ENCODE peak calls at places on chromosome 6, in nine cellular contexts. A is left ventricle myocardium inferior, Q is choroid plexus epithelial cell, V is NB4, W is OCI-LY7, U is spleen, I is SJSA1, X is AG04450, L is endodermal cell. P is an unnamed sample.

GRCh38 chr6:17349437-17349836 is 44.0 kb upstream of the CAP2 start:
- DNase-seq in L (no peak), A (no peak), U (no peak), W (no peak), I (peak; percentile 50), Q (no peak), X (no peak), V (no peak), P (no peak)

GRCh38 chr6:169070506-169071176 is 183.0 kb downstream of the THBS2 start:
- DNase-seq in V (peak; percentile 95), X (peak; percentile 97), I (peak; percentile 94), W (no peak), U (no peak), A (peak; percentile 67), L (no peak), Q (peak; percentile 100), P (no peak)

GRCh38 chr6:112235956-112236355 is 18.4 kb downstream of the LAMA4 start:
- DNase-seq in U (no peak), X (no peak), Q (peak; percentile 89), W (no peak), I (no peak), L (no peak), V (peak; percentile 39), A (no peak), P (no peak)

GRCh38 chr6:135535989-135536414 is 38.5 kb upstream of the AHI1 start:
- DNase-seq in W (peak; percentile 52), I (peak; percentile 36), A (no peak), V (peak; percentile 52), L (peak; percentile 55), U (no peak), X (peak; percentile 94), Q (peak; percentile 96), P (peak; percentile 39)

GRCh38 chr6:30260036-30260504 is 46.9 kb upstream of the TRIM26 start:
- DNase-seq in U (peak; percentile 76), X (no peak), W (no peak), I (no peak), V (peak; percentile 8), A (no peak), Q (peak; percentile 7), L (peak; percentile 68), P (no peak)

GRCh38 chr6:19333936-19334335 is 503.2 kb upstream of the ID4 start:
- DNase-seq in U (no peak), Q (peak; percentile 45), W (no peak), L (no peak), A (no peak), V (no peak), I (peak; percentile 49), X (no peak), P (no peak)

GRCh38 chr6:158869010-158869603 is 49.9 kb upstream of the EZR start:
- DNase-seq in I (no peak), L (no peak), A (no peak), U (no peak), V (no peak), W (peak; percentile 92), Q (peak; percentile 66), X (no peak), P (no peak)

GRCh38 chr6:36355819-36356218 is 19.1 kb upstream of the BNIP5 start:
- DNase-seq in V (peak; percentile 70), A (no peak), X (no peak), L (peak; percentile 12), W (no peak), U (no peak), Q (peak; percentile 30), I (no peak), P (no peak)

GRCh38 chr6:113856011-113856551 is 1.1 kb upstream of the MARCKS start:
- DNase-seq in W (no peak), X (no peak), V (peak; percentile 10), L (peak; percentile 61), U (peak; percentile 74), I (peak; percentile 69), Q (peak; percentile 76), A (no peak), P (no peak)

GRCh38 chr6:153125032-153125431 is 6.0 kb downstream of the RGS17 start:
- DNase-seq in W (no peak), L (no peak), X (no peak), I (no peak), Q (no peak), A (no peak), V (no peak), U (no peak), P (no peak)

GRCh38 chr6:153123801-153124200 is 7.3 kb downstream of the RGS17 start:
- DNase-seq in Q (no peak), L (no peak), A (no peak), I (no peak), W (no peak), V (no peak), X (no peak), U (no peak), P (peak; percentile 29)

GRCh38 chr6:153126218-153126617 is 4.9 kb downstream of the RGS17 start:
- DNase-seq in U (no peak), A (no peak), V (no peak), W (no peak), Q (no peak), I (no peak), L (no peak), X (no peak), P (no peak)

GRCh38 chr6:153117986-153118886 is 12.8 kb downstream of the RGS17 start:
- DNase-seq in I (peak; percentile 18), X (peak; percentile 26), U (no peak), V (peak; percentile 42), L (no peak), Q (peak; percentile 50), W (no peak), A (no peak), P (no peak)

DNA sequence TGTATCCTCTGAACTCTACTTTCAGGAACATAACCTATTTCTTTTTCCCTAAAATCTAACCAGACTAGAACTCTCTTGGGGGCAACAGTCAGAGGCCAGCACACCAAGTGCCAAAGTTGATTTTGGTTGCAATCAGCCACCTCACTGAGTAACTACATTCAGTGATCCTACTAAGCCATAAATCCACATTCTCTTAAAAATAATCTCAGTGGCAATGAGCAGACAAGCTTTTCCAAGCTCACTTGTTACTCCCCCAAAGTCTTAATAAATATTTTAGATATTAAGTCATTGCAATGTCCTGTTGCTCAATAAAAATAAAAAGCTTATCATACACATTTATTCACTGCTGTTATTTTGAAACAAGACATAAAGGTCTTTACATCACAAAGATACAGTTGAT is 9.8 kb downstream of the RGS17 start:
- DNase-seq in U (no peak), X (no peak), L (no peak), W (no peak), I (no peak), Q (no peak), A (no peak), V (no peak), P (no peak)
- H3K4me3 ChIP-seq in U (no peak overlapping the region), X (no peak overlapping the region), L (no peak overlapping the region), W (no peak overlapping the region), I (no peak overlapping the region), Q (no peak overlapping the region), A (no peak overlapping the region), V (no peak overlapping the region), P (no peak overlapping the region)

GRCh38 chr6:144264270-144265060 is 20.7 kb upstream of the UTRN start:
- DNase-seq in W (no peak), X (peak; percentile 82), U (no peak), A (no peak), V (no peak), I (peak; percentile 97), Q (peak; percentile 94), L (peak; percentile 80), P (no peak)
- H3K4me3 ChIP-seq in W (no peak overlapping the region), X (no peak overlapping the region), U (no peak overlapping the region), A (no peak overlapping the region), V (no peak overlapping the region), I (no peak overlapping the region), Q (no peak overlapping the region), L (peak overlapping the region; percentile 64), P (no peak overlapping the region)

GRCh38 chr6:49552596-49552995 is 2.1 kb downstream of the C6orf141 start:
- DNase-seq in U (no peak), I (no peak), V (no peak), W (no peak), X (no peak), Q (no peak), A (no peak), L (no peak), P (no peak)

GRCh38 chr6:49551866-49552129 is 1.3 kb downstream of the C6orf141 start:
- DNase-seq in X (no peak), W (no peak), V (no peak), I (no peak), Q (no peak), A (no peak), U (no peak), L (no peak), P (no peak)

GRCh38 chr6:49550413-49551125 is at the start of gene C6orf141:
- DNase-seq in A (no peak), Q (peak; percentile 14), L (peak; percentile 92), X (no peak), U (no peak), V (no peak), I (no peak), W (no peak), P (no peak)

GRCh38 chr6:49549691-49550412 is 616 bp upstream of the C6orf141 start:
- DNase-seq in Q (no peak), A (no peak), I (no peak), W (no peak), X (no peak), V (no peak), L (no peak), U (no peak), P (no peak)

DNA sequence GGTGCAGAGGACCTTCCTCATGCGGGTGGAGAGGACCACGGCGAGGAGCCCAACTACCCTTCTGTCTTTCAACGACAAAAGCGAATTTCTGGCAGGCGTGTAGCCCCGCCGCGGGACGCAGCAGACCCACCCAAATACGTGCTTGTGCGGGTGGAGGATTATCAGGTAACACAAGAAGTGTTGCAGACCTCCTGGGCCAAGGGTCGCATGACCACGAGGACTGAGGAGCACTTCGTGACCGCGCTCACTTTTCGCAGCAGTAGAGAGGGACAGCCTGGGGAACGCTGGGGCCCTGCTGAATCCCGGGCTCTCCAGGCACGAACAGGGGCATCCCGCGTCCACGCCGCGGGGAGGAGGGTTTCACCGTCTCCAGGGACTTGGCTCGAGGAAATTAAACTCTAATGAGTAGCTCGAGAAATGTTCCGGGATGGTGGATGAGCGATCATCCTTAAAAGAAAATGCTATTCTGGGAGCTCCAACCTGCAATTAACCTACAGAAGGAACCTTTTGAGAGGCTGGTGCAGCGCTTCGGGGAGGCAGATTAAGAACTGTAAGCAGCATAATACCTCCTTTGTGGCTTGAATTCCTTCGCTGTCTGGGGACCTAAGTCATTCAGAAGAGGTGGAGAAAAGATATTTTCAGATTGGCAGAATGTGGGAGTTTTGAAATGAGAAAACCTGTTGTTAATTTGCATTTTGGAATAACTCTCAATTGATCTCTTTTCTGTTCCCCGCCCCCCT is 828 bp downstream of the C6orf141 start:
- DNase-seq in I (no peak), W (no peak), L (peak; percentile 75), V (no peak), X (no peak), A (no peak), Q (peak; percentile 18), U (no peak), P (no peak)
- H3K4me3 ChIP-seq in I (peak overlapping the region; percentile 7), W (no peak overlapping the region), L (peak overlapping the region; percentile 82), V (no peak overlapping the region), X (peak overlapping the region; percentile 43), A (peak overlapping the region; percentile 65), Q (peak overlapping the region; percentile 62), U (peak overlapping the region; percentile 35), P (no peak overlapping the region)

DNA sequence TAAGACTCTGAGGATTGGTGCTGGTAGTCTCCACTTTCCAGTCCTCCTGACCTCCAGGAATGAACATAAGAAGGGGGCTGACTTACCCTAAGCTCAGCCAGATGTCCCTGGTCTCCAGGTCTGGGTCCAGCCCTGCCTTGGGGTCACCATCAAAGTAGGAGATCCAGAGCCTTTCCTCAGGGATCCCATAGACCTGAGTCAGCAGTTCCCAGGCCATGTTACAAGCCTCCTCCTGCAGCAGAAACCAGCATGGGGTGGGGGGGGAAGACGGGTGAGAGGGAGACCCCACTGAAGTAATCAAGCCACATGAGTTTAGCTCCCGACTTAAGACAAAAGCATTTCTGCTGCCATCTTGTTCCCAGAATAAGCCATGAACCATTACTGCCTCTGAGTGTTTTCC is 1.8 kb downstream of the AARS2 start:
- DNase-seq in W (no peak), U (no peak), L (no peak), I (no peak), A (no peak), V (no peak), Q (no peak), X (no peak), P (no peak)
- H3K4me3 ChIP-seq in W (no peak overlapping the region), U (no peak overlapping the region), L (no peak overlapping the region), I (no peak overlapping the region), A (no peak overlapping the region), V (no peak overlapping the region), Q (no peak overlapping the region), X (no peak overlapping the region), P (no peak overlapping the region)